ENCODE peak calls at places on chromosomes 2 and 18, in eight cellular contexts. One of them, this sample, is unnamed.

GRCh38 chr2:88329815-88330603 is 122.5 kb downstream of the FOXI3 start:
- ATAC-seq in GM12878: peak
- ATAC-seq in stimulated activated naive B cell treated with anti-CD40 and anti-IgM and Interleukin-4, amounts not matched to agents 10 μg/mL and 1 μg/mL and 100 μg/mL, for 72 hours: no peak
- ATAC-seq in stimulated activated effector memory CD8-positive, alpha-beta T cell treated with anti-CD3 and anti-CD28 coated beads, Interleukin-12 subunit alpha, Interleukin-12 subunit beta, amount 100 ng/mL, for 72 hours: peak
- ATAC-seq in right lobe of liver: no peak
- ATAC-seq in activated T-cell treated with anti-CD3 and anti-CD28 coated beads, Interleukin-2, amount 50 U/mL, for 72 hours: no peak
- ATAC-seq in naive B cell: no peak
- ATAC-seq in lung: no peak
- ATAC-seq in this sample: peak

GRCh38 chr18:77049938-77050337 is 82.6 kb downstream of the MBP start:
- ATAC-seq in GM12878: no peak
- ATAC-seq in stimulated activated naive B cell treated with anti-CD40 and anti-IgM and Interleukin-4, amounts not matched to agents 10 μg/mL and 1 μg/mL and 100 μg/mL, for 72 hours: no peak
- ATAC-seq in stimulated activated effector memory CD8-positive, alpha-beta T cell treated with anti-CD3 and anti-CD28 coated beads, Interleukin-12 subunit alpha, Interleukin-12 subunit beta, amount 100 ng/mL, for 72 hours: peak
- ATAC-seq in right lobe of liver: no peak
- ATAC-seq in activated T-cell treated with anti-CD3 and anti-CD28 coated beads, Interleukin-2, amount 50 U/mL, for 72 hours: peak
- ATAC-seq in naive B cell: no peak
- ATAC-seq in lung: no peak
- ATAC-seq in this sample: no peak

GRCh38 chr18:48192542-48192941 is 216.6 kb downstream of the ZBTB7C start:
- ATAC-seq in GM12878: no peak
- ATAC-seq in stimulated activated naive B cell treated with anti-CD40 and anti-IgM and Interleukin-4, amounts not matched to agents 10 μg/mL and 1 μg/mL and 100 μg/mL, for 72 hours: no peak
- ATAC-seq in stimulated activated effector memory CD8-positive, alpha-beta T cell treated with anti-CD3 and anti-CD28 coated beads, Interleukin-12 subunit alpha, Interleukin-12 subunit beta, amount 100 ng/mL, for 72 hours: no peak
- ATAC-seq in right lobe of liver: peak
- ATAC-seq in activated T-cell treated with anti-CD3 and anti-CD28 coated beads, Interleukin-2, amount 50 U/mL, for 72 hours: no peak
- ATAC-seq in naive B cell: no peak
- ATAC-seq in lung: no peak
- ATAC-seq in this sample: no peak

GRCh38 chr18:48279312-48279711 is 129.9 kb downstream of the ZBTB7C start:
- ATAC-seq in GM12878: no peak
- ATAC-seq in stimulated activated naive B cell treated with anti-CD40 and anti-IgM and Interleukin-4, amounts not matched to agents 10 μg/mL and 1 μg/mL and 100 μg/mL, for 72 hours: no peak
- ATAC-seq in stimulated activated effector memory CD8-positive, alpha-beta T cell treated with anti-CD3 and anti-CD28 coated beads, Interleukin-12 subunit alpha, Interleukin-12 subunit beta, amount 100 ng/mL, for 72 hours: no peak
- ATAC-seq in right lobe of liver: no peak
- ATAC-seq in activated T-cell treated with anti-CD3 and anti-CD28 coated beads, Interleukin-2, amount 50 U/mL, for 72 hours: no peak
- ATAC-seq in naive B cell: no peak
- ATAC-seq in lung: no peak
- ATAC-seq in this sample: no peak

GRCh38 chr18:70024088-70024487 is 76.4 kb upstream of the CD226 start:
- ATAC-seq in GM12878: no peak
- ATAC-seq in stimulated activated naive B cell treated with anti-CD40 and anti-IgM and Interleukin-4, amounts not matched to agents 10 μg/mL and 1 μg/mL and 100 μg/mL, for 72 hours: no peak
- ATAC-seq in stimulated activated effector memory CD8-positive, alpha-beta T cell treated with anti-CD3 and anti-CD28 coated beads, Interleukin-12 subunit alpha, Interleukin-12 subunit beta, amount 100 ng/mL, for 72 hours: no peak
- ATAC-seq in right lobe of liver: no peak
- ATAC-seq in activated T-cell treated with anti-CD3 and anti-CD28 coated beads, Interleukin-2, amount 50 U/mL, for 72 hours: no peak
- ATAC-seq in naive B cell: no peak
- ATAC-seq in lung: no peak
- ATAC-seq in this sample: no peak

GRCh38 chr2:84487298-84487996 is 28.4 kb upstream of the SUCLG1 start:
- ATAC-seq in GM12878: no peak
- ATAC-seq in stimulated activated naive B cell treated with anti-CD40 and anti-IgM and Interleukin-4, amounts not matched to agents 10 μg/mL and 1 μg/mL and 100 μg/mL, for 72 hours: no peak
- ATAC-seq in stimulated activated effector memory CD8-positive, alpha-beta T cell treated with anti-CD3 and anti-CD28 coated beads, Interleukin-12 subunit alpha, Interleukin-12 subunit beta, amount 100 ng/mL, for 72 hours: no peak
- ATAC-seq in right lobe of liver: peak
- ATAC-seq in activated T-cell treated with anti-CD3 and anti-CD28 coated beads, Interleukin-2, amount 50 U/mL, for 72 hours: no peak
- ATAC-seq in naive B cell: no peak
- ATAC-seq in lung: peak
- ATAC-seq in this sample: no peak

GRCh38 chr2:215794829-215795546 is 218.4 kb downstream of the MREG start:
- ATAC-seq in GM12878: no peak
- ATAC-seq in stimulated activated naive B cell treated with anti-CD40 and anti-IgM and Interleukin-4, amounts not matched to agents 10 μg/mL and 1 μg/mL and 100 μg/mL, for 72 hours: no peak
- ATAC-seq in stimulated activated effector memory CD8-positive, alpha-beta T cell treated with anti-CD3 and anti-CD28 coated beads, Interleukin-12 subunit alpha, Interleukin-12 subunit beta, amount 100 ng/mL, for 72 hours: no peak
- ATAC-seq in right lobe of liver: no peak
- ATAC-seq in activated T-cell treated with anti-CD3 and anti-CD28 coated beads, Interleukin-2, amount 50 U/mL, for 72 hours: no peak
- ATAC-seq in naive B cell: no peak
- ATAC-seq in lung: no peak
- ATAC-seq in this sample: no peak

GRCh38 chr2:84556190-84556589 is 39.9 kb downstream of the DNAH6 start:
- ATAC-seq in GM12878: peak
- ATAC-seq in stimulated activated naive B cell treated with anti-CD40 and anti-IgM and Interleukin-4, amounts not matched to agents 10 μg/mL and 1 μg/mL and 100 μg/mL, for 72 hours: no peak
- ATAC-seq in stimulated activated effector memory CD8-positive, alpha-beta T cell treated with anti-CD3 and anti-CD28 coated beads, Interleukin-12 subunit alpha, Interleukin-12 subunit beta, amount 100 ng/mL, for 72 hours: peak
- ATAC-seq in right lobe of liver: no peak
- ATAC-seq in activated T-cell treated with anti-CD3 and anti-CD28 coated beads, Interleukin-2, amount 50 U/mL, for 72 hours: no peak
- ATAC-seq in naive B cell: no peak
- ATAC-seq in lung: no peak
- ATAC-seq in this sample: no peak

GRCh38 chr2:83022631-83023210 is 1436.4 kb downstream of the SUCLG1 start:
- ATAC-seq in GM12878: no peak
- ATAC-seq in stimulated activated naive B cell treated with anti-CD40 and anti-IgM and Interleukin-4, amounts not matched to agents 10 μg/mL and 1 μg/mL and 100 μg/mL, for 72 hours: no peak
- ATAC-seq in stimulated activated effector memory CD8-positive, alpha-beta T cell treated with anti-CD3 and anti-CD28 coated beads, Interleukin-12 subunit alpha, Interleukin-12 subunit beta, amount 100 ng/mL, for 72 hours: no peak
- ATAC-seq in right lobe of liver: no peak
- ATAC-seq in activated T-cell treated with anti-CD3 and anti-CD28 coated beads, Interleukin-2, amount 50 U/mL, for 72 hours: no peak
- ATAC-seq in naive B cell: no peak
- ATAC-seq in lung: no peak
- ATAC-seq in this sample: no peak

This sample was measured in stimulated activated memory B cell treated with anti-CD40 and anti-IgM and Interleukin-4, amounts not matched to agents 10 μg/mL and 1 μg/mL and 100 μg/mL, for 72 hours.